ENCODE peak calls at places on chromosome 16, in five cellular contexts. G is Peyer's patch, T is esophagus squamous epithelium, H is right lobe of liver, I is lung. C is an unnamed sample.

GRCh38 chr16:76487411-76488064 is 210.3 kb downstream of the CNTNAP4 start:
- DNase-seq in G (no peak), T (no peak), H (no peak), I (no peak), C (no peak)

GRCh38 chr16:68445458-68445857 is 2.9 kb downstream of the SMPD3 start:
- DNase-seq in G (peak), T (no peak), H (peak), I (peak), C (peak)

GRCh38 chr16:56610609-56611111 is 2.3 kb downstream of the MT2A start:
- DNase-seq in G (no peak), T (no peak), H (no peak), I (no peak), C (no peak)

GRCh38 chr16:56534847-56535383 is 15.1 kb upstream of the BBS2 start:
- DNase-seq in G (no peak), T (no peak), H (no peak), I (no peak), C (no peak)

GRCh38 chr16:70777973-70778406 is 23.0 kb downstream of the VAC14 start:
- DNase-seq in G (no peak), T (no peak), H (no peak), I (no peak), C (no peak)

GRCh38 chr16:12573300-12573699 is 230.4 kb downstream of the CPPED1 start:
- DNase-seq in G (peak), T (no peak), H (no peak), I (no peak), C (no peak)

GRCh38 chr16:23119570-23119969 is 29.7 kb downstream of the USP31 start:
- DNase-seq in G (no peak), T (no peak), H (no peak), I (no peak), C (no peak)

GRCh38 chr16:19735074-19735867 is 17.2 kb downstream of the IQCK start:
- DNase-seq in G (no peak), T (no peak), H (no peak), I (no peak), C (no peak)

GRCh38 chr16:47851026-47851610 is 304.7 kb downstream of the ABCC12 start:
- DNase-seq in G (no peak), T (no peak), H (no peak), I (no peak), C (no peak)

GRCh38 chr16:46790599-46791270 is 40.2 kb downstream of the C16orf87 start:
- DNase-seq in G (no peak), T (no peak), H (no peak), I (no peak), C (no peak)

GRCh38 chr16:69725480-69726312 is 664 bp downstream of the NQO1 start:
- DNase-seq in G (peak), T (no peak), H (no peak), I (no peak), C (no peak)

GRCh38 chr16:79409970-79410369 is 190.6 kb downstream of the MAF start:
- DNase-seq in G (no peak), T (no peak), H (no peak), I (no peak), C (no peak)

GRCh38 chr16:74064120-74064735 is 232.4 kb upstream of the PSMD7 start:
- DNase-seq in G (no peak), T (no peak), H (no peak), I (no peak), C (no peak)

GRCh38 chr16:50712568-50712914 is 19.1 kb downstream of the NOD2 start:
- DNase-seq in G (no peak), T (no peak), H (no peak), I (no peak), C (no peak)

GRCh38 chr16:17359778-17360177 is 111.0 kb downstream of the XYLT1 start:
- DNase-seq in G (peak), T (no peak), H (no peak), I (no peak), C (peak)

GRCh38 chr16:28826141-28826540 is 3.3 kb downstream of the ATXN2L start:
- DNase-seq in G (no peak), T (no peak), H (no peak), I (no peak), C (no peak)

GRCh38 chr16:65896448-65897153 is 469.9 kb upstream of the CDH5 start:
- DNase-seq in G (no peak), T (no peak), H (peak), I (no peak), C (no peak)

GRCh38 chr16:47064775-47065174 is 79.0 kb downstream of the NETO2 start:
- DNase-seq in G (no peak), T (no peak), H (no peak), I (no peak), C (no peak)

GRCh38 chr16:30948956-30949654 is at the start of gene ORAI3:
- DNase-seq in G (peak), T (peak), H (peak), I (peak), C (peak)

GRCh38 chr16:84606081-84606875 is 11.6 kb downstream of the COTL1 start:
- DNase-seq in G (peak), T (no peak), H (no peak), I (no peak), C (no peak)

GRCh38 chr16:17374668-17375255 is 96.0 kb downstream of the XYLT1 start:
- DNase-seq in G (no peak), T (no peak), H (no peak), I (no peak), C (no peak)

GRCh38 chr16:30185683-30186421 is 2.5 kb downstream of the CORO1A start:
- DNase-seq in G (peak), T (no peak), H (peak), I (peak), C (peak)

GRCh38 chr16:26149661-26150060 is 457.9 kb downstream of the HS3ST4 start:
- DNase-seq in G (no peak), T (no peak), H (no peak), I (no peak), C (no peak)

GRCh38 chr16:68444058-68444657 is 4.2 kb downstream of the SMPD3 start:
- DNase-seq in G (peak), T (no peak), H (peak), I (no peak), C (no peak)

GRCh38 chr16:30786936-30787612 is at the start of gene ZNF629:
- DNase-seq in G (peak), T (no peak), H (peak), I (peak), C (peak)

GRCh38 chr16:69435977-69436729 is 11.7 kb downstream of the CYB5B start:
- DNase-seq in G (no peak), T (no peak), H (no peak), I (no peak), C (no peak)

GRCh38 chr16:56257666-56258359 is 66.5 kb downstream of the GNAO1 start:
- DNase-seq in G (no peak), T (no peak), H (no peak), I (no peak), C (no peak)

GRCh38 chr16:31221357-31222160 is 4.6 kb upstream of the PYDC1 start:
- DNase-seq in G (no peak), T (no peak), H (no peak), I (no peak), C (no peak)

GRCh38 chr16:83992624-83993023 is 24.6 kb downstream of the NECAB2 start:
- DNase-seq in G (no peak), T (no peak), H (no peak), I (no peak), C (no peak)

GRCh38 chr16:29804455-29805231 is 1.7 kb upstream of the MAZ start:
- DNase-seq in G (peak), T (no peak), H (peak), I (no peak), C (no peak)

GRCh38 chr16:72105978-72106377 is 12.3 kb downstream of the DHX38 start:
- DNase-seq in G (no peak), T (no peak), H (no peak), I (no peak), C (no peak)

GRCh38 chr16:84518804-84519341 is 14.4 kb upstream of the MEAK7 start:
- DNase-seq in G (peak), T (no peak), H (no peak), I (no peak), C (peak)

GRCh38 chr16:69397821-69398521 is 12.2 kb upstream of the TERF2 start:
- DNase-seq in G (no peak), T (no peak), H (peak), I (no peak), C (no peak)

GRCh38 chr16:88893127-88893968 is 26.9 kb upstream of the PABPN1L start:
- DNase-seq in G (no peak), T (no peak), H (no peak), I (no peak), C (no peak)

GRCh38 chr16:54284319-54284930 is 2.2 kb downstream of the IRX3 start:
- DNase-seq in G (peak), T (no peak), H (no peak), I (no peak), C (no peak)
- H3K4me3 ChIP-seq in G (no peak), T (peak), H (peak), I (peak), C (no peak)

GRCh38 chr16:708959-709358 is 3.4 kb upstream of the FBXL16 start:
- DNase-seq in G (no peak), T (no peak), H (no peak), I (no peak), C (no peak)

GRCh38 chr16:709651-710499 is 4.3 kb upstream of the FBXL16 start:
- DNase-seq in G (no peak), T (no peak), H (no peak), I (no peak), C (no peak)

GRCh38 chr16:711084-711483 is 3.8 kb upstream of the METRN start:
- DNase-seq in G (no peak), T (no peak), H (no peak), I (no peak), C (no peak)

GRCh38 chr16:711548-712320 is 3.2 kb upstream of the METRN start:
- DNase-seq in G (peak), T (no peak), H (peak), I (peak), C (peak)

DNA sequence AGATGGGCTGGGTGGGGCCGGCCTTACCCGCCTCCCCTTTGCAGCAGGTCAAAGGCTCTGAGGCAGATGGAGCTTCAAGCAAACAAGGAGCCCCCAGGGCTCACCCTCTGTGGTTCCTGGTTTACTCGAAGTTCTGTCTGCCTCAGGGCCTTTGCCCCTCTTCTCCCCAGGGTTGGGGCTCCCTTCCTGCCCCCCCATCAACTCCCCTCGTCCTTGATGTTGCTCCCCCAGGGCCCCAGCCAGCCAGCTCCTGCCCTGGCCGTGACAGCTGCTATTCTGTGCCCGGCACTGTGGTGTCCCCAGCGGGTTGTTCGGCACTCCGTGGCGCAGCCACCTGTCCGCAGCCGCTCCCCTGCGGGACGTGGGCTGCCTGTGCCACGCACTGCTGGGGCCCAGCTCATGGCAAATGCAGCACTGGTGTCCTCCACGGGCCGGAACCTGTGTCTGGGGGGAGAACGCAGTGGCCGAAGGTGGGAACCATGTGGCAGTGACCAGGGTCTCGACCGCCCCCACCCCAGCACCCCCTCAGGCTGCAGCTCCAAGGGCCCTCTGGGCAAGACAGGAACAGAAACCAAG is 4.3 kb upstream of the METRN start:
- DNase-seq in G (no peak), T (no peak), H (no peak), I (no peak), C (no peak)
- H3K27ac ChIP-seq in G (no peak), T (no peak), H (no peak), I (no peak), C (no peak)

DNA sequence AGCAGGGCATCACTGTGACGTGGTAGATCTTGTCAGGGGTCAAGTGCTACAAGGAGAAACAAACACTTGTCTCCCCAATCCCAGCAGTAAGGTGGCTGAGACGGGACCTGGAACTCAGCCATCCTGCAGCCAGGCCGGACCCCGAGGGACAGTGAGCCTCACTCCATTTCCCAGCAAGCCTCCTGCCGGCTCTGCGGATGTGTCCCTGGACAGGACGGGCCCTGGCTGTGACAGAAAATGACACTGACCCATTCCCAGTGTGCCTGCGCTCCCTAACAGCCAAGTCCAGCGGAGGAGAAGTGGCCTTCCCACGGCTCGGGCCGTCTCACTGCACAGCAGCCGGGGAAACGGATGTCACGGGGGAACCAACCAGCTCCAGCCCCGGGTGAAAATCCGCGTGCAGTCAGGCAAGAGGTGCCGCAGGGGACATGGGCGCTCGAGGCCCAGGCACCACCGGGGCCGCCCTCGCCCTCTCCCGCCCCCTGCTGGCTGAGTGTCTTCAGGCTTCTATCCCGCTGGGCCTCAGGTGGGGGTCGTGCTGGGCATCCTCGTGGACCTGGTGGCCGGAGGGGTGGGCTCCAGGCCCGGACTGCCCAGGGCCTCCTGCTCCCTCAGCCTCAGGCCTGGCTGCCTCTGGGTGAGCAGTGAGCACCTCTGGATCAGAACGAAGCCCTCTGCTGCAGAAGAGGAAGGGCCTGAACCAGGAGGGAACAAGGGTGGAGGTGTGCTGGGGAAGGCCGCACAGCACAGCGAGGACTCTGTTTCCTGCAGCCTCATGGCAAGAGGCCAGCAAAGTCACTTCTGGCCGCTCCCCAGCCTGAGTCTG is 6.7 kb downstream of the HAGHL start:
- DNase-seq in G (no peak), T (no peak), H (no peak), I (no peak), C (peak)
- TF ChIP-seq CTCF in G (no peak), T (peak), H (peak), I (no peak), C (peak)

DNA sequence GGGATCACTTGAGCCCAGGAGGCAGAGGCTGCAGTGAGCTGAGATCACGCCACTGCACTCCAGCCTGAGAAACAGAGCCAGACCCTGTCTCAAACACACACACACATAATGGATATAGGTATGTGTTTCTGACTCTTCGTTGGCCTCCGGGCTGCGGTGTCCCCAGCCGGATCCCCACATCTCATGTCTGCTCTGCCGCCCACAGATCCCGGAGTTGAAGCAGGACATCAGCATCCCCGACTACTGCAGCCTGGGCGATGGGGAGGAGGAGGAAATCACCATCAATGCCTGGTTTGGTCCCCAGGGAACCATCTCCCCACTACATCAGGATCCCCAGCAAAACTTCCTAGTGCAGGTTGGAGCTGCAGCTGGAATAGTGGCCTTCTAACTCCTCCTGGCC is 15.4 kb downstream of the KDM8 start:
- DNase-seq in G (no peak), T (no peak), H (no peak), I (no peak), C (no peak)
- H3K4me3 ChIP-seq in G (no peak), T (no peak), H (no peak), I (no peak), C (no peak)

DNA sequence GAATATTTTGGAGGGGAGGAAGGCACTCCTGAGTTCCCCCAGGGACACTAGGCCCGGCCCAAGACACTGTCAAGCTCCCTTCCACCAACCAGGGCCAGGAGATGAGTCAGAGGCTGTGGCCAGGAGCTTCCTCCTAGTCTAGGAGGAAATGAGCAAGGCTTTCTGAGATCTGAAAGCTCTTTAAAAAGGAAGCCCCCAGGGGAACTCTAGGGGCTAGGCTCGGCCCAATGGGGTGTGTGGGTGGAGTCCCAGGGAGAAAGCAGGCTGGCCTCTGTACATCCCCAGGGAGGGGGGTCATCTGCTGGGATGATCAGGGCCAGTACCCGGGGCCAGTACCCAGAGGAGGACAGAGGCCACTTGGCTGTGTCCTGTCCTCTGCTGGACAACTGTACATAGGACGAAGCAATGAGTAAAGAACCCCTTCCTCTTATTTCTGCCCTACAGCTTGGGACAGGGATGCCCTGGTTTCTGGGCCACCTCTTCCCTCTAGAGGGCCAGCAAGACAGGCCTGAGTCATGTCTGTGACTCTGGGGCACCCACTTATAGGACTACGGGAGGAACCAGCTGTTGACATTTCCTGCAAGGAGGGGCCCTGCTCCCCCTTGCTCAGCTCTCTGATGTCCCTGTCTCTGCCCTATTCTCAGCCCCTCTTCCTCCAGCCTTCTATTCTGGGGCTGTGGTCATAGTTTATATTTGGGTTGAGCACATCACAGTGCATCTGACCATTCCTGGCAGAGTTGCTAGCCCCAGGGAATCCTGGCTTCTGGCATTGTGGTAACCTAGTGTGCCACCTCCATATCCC is 2.7 kb downstream of the FHOD1 start:
- DNase-seq in G (peak), T (peak), H (peak), I (peak), C (peak)
- H3K27ac ChIP-seq in G (peak), T (peak), H (peak), I (peak), C (peak)

DNA sequence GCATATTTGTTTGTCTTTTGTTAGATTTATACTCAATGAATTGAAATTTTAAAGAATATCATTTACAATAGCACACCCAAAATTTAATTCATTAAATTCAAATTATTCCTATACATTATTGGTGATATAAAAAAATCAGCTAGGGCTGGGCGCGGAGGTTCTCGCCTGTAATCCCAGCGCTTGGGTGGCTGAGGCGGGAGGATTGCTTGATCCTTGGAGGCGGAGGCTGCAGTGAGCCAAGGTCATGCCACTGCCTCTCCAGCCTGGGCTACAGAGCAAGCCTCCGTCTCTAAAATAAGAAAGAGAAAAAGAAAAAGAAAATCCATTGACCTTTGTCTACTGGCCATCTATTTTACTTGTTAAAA is 4.5 kb upstream of the PRDM7 start:
- DNase-seq in G (no peak), T (no peak), H (no peak), I (no peak), C (no peak)
- TF ChIP-seq CTCF in G (no peak), T (no peak), H (no peak), I (no peak), C (no peak)

GRCh38 chr16:1941162-1941923 is 1.7 kb downstream of the MSRB1 start:
- DNase-seq in G (no peak), T (no peak), H (peak), I (no peak), C (no peak)

GRCh38 chr16:1938910-1939309 is 4.1 kb downstream of the MSRB1 start:
- DNase-seq in G (no peak), T (no peak), H (peak), I (no peak), C (no peak)

GRCh38 chr16:1938316-1938715 is 4.7 kb downstream of the MSRB1 start:
- DNase-seq in G (no peak), T (no peak), H (peak), I (peak), C (no peak)

GRCh38 chr16:1941924-1942809 is 832 bp downstream of the MSRB1 start:
- DNase-seq in G (no peak), T (no peak), H (peak), I (peak), C (no peak)

GRCh38 chr16:1940273-1941161 is 2.5 kb downstream of the MSRB1 start:
- DNase-seq in G (peak), T (no peak), H (peak), I (no peak), C (no peak)
- H3K4me3 ChIP-seq in G (no peak), T (no peak), H (peak), I (no peak), C (no peak)

GRCh38 chr16:4390266-4391260 is 18.9 kb downstream of the VASN start:
- DNase-seq in G (no peak), T (no peak), H (no peak), I (no peak), C (no peak)
- H3K27ac ChIP-seq in G (no peak), T (no peak), H (no peak), I (no peak), C (no peak)

GRCh38 chr16:6483634-6484033 is 849.0 kb upstream of the RBFOX1 start:
- DNase-seq in G (no peak), T (no peak), H (no peak), I (no peak), C (no peak)
- TF ChIP-seq CTCF in G (no peak), T (no peak), H (no peak), I (no peak), C (no peak)